ENCODE peak calls at places on chromosomes 7 and 10, in eight cellular contexts. One of them, this sample, is unnamed.

GRCh38 chr10:31927597-31928530 is 767 bp downstream of the ARHGAP12 start:
- DNase-seq in Panc1: no peak
- DNase-seq in upper lobe of left lung: peak; percentile 90
- DNase-seq in sigmoid colon: peak; percentile 77
- DNase-seq in GM23338: peak; percentile 79
- DNase-seq in prostate gland: peak; percentile 42
- DNase-seq in breast epithelium: peak; percentile 35
- DNase-seq in spleen: peak; percentile 92
- DNase-seq in this sample: peak; percentile 81

GRCh38 chr10:3780766-3781457 is 4.1 kb downstream of the KLF6 start:
- DNase-seq in Panc1: no peak
- DNase-seq in upper lobe of left lung: peak; percentile 78
- DNase-seq in sigmoid colon: peak; percentile 64
- DNase-seq in GM23338: no peak
- DNase-seq in prostate gland: no peak
- DNase-seq in breast epithelium: no peak
- DNase-seq in spleen: peak; percentile 83
- DNase-seq in this sample: no peak

GRCh38 chr10:131093346-131093745 is 218.2 kb downstream of the TCERG1L start:
- DNase-seq in Panc1: no peak
- DNase-seq in upper lobe of left lung: no peak
- DNase-seq in sigmoid colon: no peak
- DNase-seq in GM23338: no peak
- DNase-seq in prostate gland: no peak
- DNase-seq in breast epithelium: no peak
- DNase-seq in spleen: peak; percentile 75
- DNase-seq in this sample: no peak

GRCh38 chr7:139591550-139592195 is 68.2 kb downstream of the CLEC2L start:
- DNase-seq in Panc1: no peak
- DNase-seq in upper lobe of left lung: no peak
- DNase-seq in sigmoid colon: no peak
- DNase-seq in GM23338: no peak
- DNase-seq in prostate gland: no peak
- DNase-seq in breast epithelium: no peak
- DNase-seq in spleen: no peak
- DNase-seq in this sample: no peak

GRCh38 chr7:100794741-100795140 is 32.6 kb downstream of the EPHB4 start:
- DNase-seq in Panc1: no peak
- DNase-seq in upper lobe of left lung: no peak
- DNase-seq in sigmoid colon: no peak
- DNase-seq in GM23338: no peak
- DNase-seq in prostate gland: no peak
- DNase-seq in breast epithelium: no peak
- DNase-seq in spleen: no peak
- DNase-seq in this sample: no peak

GRCh38 chr10:95569368-95569767 is 8.2 kb upstream of the SORBS1 start:
- DNase-seq in Panc1: no peak
- DNase-seq in upper lobe of left lung: no peak
- DNase-seq in sigmoid colon: no peak
- DNase-seq in GM23338: no peak
- DNase-seq in prostate gland: no peak
- DNase-seq in breast epithelium: no peak
- DNase-seq in spleen: no peak
- DNase-seq in this sample: no peak

GRCh38 chr7:47100815-47101435 is 481.0 kb downstream of the TNS3 start:
- DNase-seq in Panc1: peak; percentile 5
- DNase-seq in upper lobe of left lung: no peak
- DNase-seq in sigmoid colon: no peak
- DNase-seq in GM23338: peak; percentile 83
- DNase-seq in prostate gland: no peak
- DNase-seq in breast epithelium: no peak
- DNase-seq in spleen: no peak
- DNase-seq in this sample: no peak

GRCh38 chr10:123883921-123884320 is 7.7 kb downstream of the CPXM2 start:
- DNase-seq in Panc1: no peak
- DNase-seq in upper lobe of left lung: no peak
- DNase-seq in sigmoid colon: no peak
- DNase-seq in GM23338: no peak
- DNase-seq in prostate gland: no peak
- DNase-seq in breast epithelium: no peak
- DNase-seq in spleen: no peak
- DNase-seq in this sample: no peak

GRCh38 chr7:77606561-77606960 is 69.5 kb downstream of the PTPN12 start:
- DNase-seq in Panc1: no peak
- DNase-seq in upper lobe of left lung: no peak
- DNase-seq in sigmoid colon: no peak
- DNase-seq in GM23338: no peak
- DNase-seq in prostate gland: no peak
- DNase-seq in breast epithelium: no peak
- DNase-seq in spleen: no peak
- DNase-seq in this sample: no peak

GRCh38 chr7:32378991-32379390 is 111.2 kb downstream of the LSM5 start:
- DNase-seq in Panc1: no peak
- DNase-seq in upper lobe of left lung: no peak
- DNase-seq in sigmoid colon: no peak
- DNase-seq in GM23338: peak; percentile 17
- DNase-seq in prostate gland: no peak
- DNase-seq in breast epithelium: no peak
- DNase-seq in spleen: no peak
- DNase-seq in this sample: no peak

GRCh38 chr10:94546058-94546595 is 539 bp downstream of the HELLS start:
- DNase-seq in Panc1: peak; percentile 25
- DNase-seq in upper lobe of left lung: no peak
- DNase-seq in sigmoid colon: no peak
- DNase-seq in GM23338: no peak
- DNase-seq in prostate gland: no peak
- DNase-seq in breast epithelium: no peak
- DNase-seq in spleen: no peak
- DNase-seq in this sample: no peak

GRCh38 chr10:114905450-114905849 is 32.5 kb upstream of the TRUB1 start:
- DNase-seq in Panc1: no peak
- DNase-seq in upper lobe of left lung: no peak
- DNase-seq in sigmoid colon: no peak
- DNase-seq in GM23338: no peak
- DNase-seq in prostate gland: no peak
- DNase-seq in breast epithelium: no peak
- DNase-seq in spleen: no peak
- DNase-seq in this sample: no peak

GRCh38 chr7:99644436-99644835 is 27.7 kb downstream of the ZSCAN25 start:
- DNase-seq in Panc1: no peak
- DNase-seq in upper lobe of left lung: no peak
- DNase-seq in sigmoid colon: no peak
- DNase-seq in GM23338: no peak
- DNase-seq in prostate gland: no peak
- DNase-seq in breast epithelium: no peak
- DNase-seq in spleen: no peak
- DNase-seq in this sample: no peak

GRCh38 chr7:46006723-46007122 is 85.7 kb upstream of the IGFBP3 start:
- DNase-seq in Panc1: no peak
- DNase-seq in upper lobe of left lung: no peak
- DNase-seq in sigmoid colon: no peak
- DNase-seq in GM23338: no peak
- DNase-seq in prostate gland: no peak
- DNase-seq in breast epithelium: no peak
- DNase-seq in spleen: no peak
- DNase-seq in this sample: no peak

GRCh38 chr7:46006212-46006611 is 85.1 kb upstream of the IGFBP3 start:
- DNase-seq in Panc1: no peak
- DNase-seq in upper lobe of left lung: no peak
- DNase-seq in sigmoid colon: no peak
- DNase-seq in GM23338: no peak
- DNase-seq in prostate gland: no peak
- DNase-seq in breast epithelium: no peak
- DNase-seq in spleen: no peak
- DNase-seq in this sample: no peak

GRCh38 chr7:46007194-46007593 is 86.1 kb upstream of the IGFBP3 start:
- DNase-seq in Panc1: no peak
- DNase-seq in upper lobe of left lung: no peak
- DNase-seq in sigmoid colon: no peak
- DNase-seq in GM23338: no peak
- DNase-seq in prostate gland: no peak
- DNase-seq in breast epithelium: no peak
- DNase-seq in spleen: no peak
- DNase-seq in this sample: no peak

GRCh38 chr7:46011059-46011458 is 90.0 kb upstream of the IGFBP3 start:
- DNase-seq in Panc1: no peak
- DNase-seq in upper lobe of left lung: no peak
- DNase-seq in sigmoid colon: no peak
- DNase-seq in GM23338: peak; percentile 17
- DNase-seq in prostate gland: no peak
- DNase-seq in breast epithelium: no peak
- DNase-seq in spleen: no peak
- DNase-seq in this sample: no peak

GRCh38 chr7:46007990-46008643 is 87.0 kb upstream of the IGFBP3 start:
- DNase-seq in Panc1: no peak
- DNase-seq in upper lobe of left lung: no peak
- DNase-seq in sigmoid colon: no peak
- DNase-seq in GM23338: no peak
- DNase-seq in prostate gland: no peak
- DNase-seq in breast epithelium: no peak
- DNase-seq in spleen: no peak
- DNase-seq in this sample: no peak
- H3K27ac ChIP-seq in Panc1: no peak overlapping the region
- H3K27ac ChIP-seq in upper lobe of left lung: no peak overlapping the region
- H3K27ac ChIP-seq in sigmoid colon: no peak overlapping the region
- H3K27ac ChIP-seq in GM23338: no peak overlapping the region
- H3K27ac ChIP-seq in prostate gland: no peak overlapping the region
- H3K27ac ChIP-seq in breast epithelium: peak overlapping the region; percentile 48
- H3K27ac ChIP-seq in spleen: no peak overlapping the region
- H3K27ac ChIP-seq in this sample: peak overlapping the region; percentile 52

GRCh38 chr10:1514641-1515040 is 222.7 kb downstream of the ADARB2 start:
- DNase-seq in Panc1: no peak
- DNase-seq in upper lobe of left lung: no peak
- DNase-seq in sigmoid colon: no peak
- DNase-seq in GM23338: no peak
- DNase-seq in prostate gland: no peak
- DNase-seq in breast epithelium: no peak
- DNase-seq in spleen: no peak
- DNase-seq in this sample: no peak
- H3K36me3 ChIP-seq in Panc1: no peaks in the 10 kb centered on the region
- H3K36me3 ChIP-seq in upper lobe of left lung: no peaks in the 10 kb centered on the region
- H3K36me3 ChIP-seq in sigmoid colon: no peaks in the 10 kb centered on the region
- H3K36me3 ChIP-seq in GM23338: no peaks in the 10 kb centered on the region
- H3K36me3 ChIP-seq in prostate gland: no peaks in the 10 kb centered on the region
- H3K36me3 ChIP-seq in breast epithelium: no peaks in the 10 kb centered on the region
- H3K36me3 ChIP-seq in spleen: no peaks in the 10 kb centered on the region
- H3K36me3 ChIP-seq in this sample: no peaks in the 10 kb centered on the region

DNA sequence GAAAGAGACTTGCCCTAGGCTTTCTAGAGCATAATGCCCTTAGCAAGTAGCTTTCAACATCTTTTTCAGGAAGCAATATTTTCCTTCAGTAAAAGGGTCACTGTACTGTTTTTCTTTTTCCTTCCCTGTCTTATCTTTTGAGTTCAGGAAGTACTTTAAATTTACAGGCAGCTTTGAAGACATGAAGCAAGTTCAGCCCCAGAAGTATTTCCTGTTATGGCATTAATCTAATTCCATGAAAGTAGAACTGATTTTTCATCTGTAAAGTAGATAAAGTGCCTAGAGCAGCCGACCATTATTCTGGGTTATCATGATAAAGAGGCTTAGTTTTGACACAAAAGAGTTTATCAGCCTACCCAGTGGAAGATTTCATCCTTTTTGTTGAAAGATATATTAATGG is 288.2 kb downstream of the ADK start:
- DNase-seq in Panc1: no peak
- DNase-seq in upper lobe of left lung: no peak
- DNase-seq in sigmoid colon: no peak
- DNase-seq in GM23338: no peak
- DNase-seq in prostate gland: no peak
- DNase-seq in breast epithelium: no peak
- DNase-seq in spleen: no peak
- DNase-seq in this sample: no peak
- TF ChIP-seq POLR2AphosphoS5 in Panc1: no peak
- TF ChIP-seq POLR2AphosphoS5 in upper lobe of left lung: no peak
- TF ChIP-seq POLR2AphosphoS5 in sigmoid colon: no peak
- TF ChIP-seq POLR2AphosphoS5 in GM23338: no peak
- TF ChIP-seq POLR2AphosphoS5 in prostate gland: no peak
- TF ChIP-seq POLR2AphosphoS5 in breast epithelium: no peak
- TF ChIP-seq POLR2AphosphoS5 in spleen: no peak
- TF ChIP-seq POLR2AphosphoS5 in this sample: no peak

GRCh38 chr10:13091816-13092215 is 8.1 kb upstream of the OPTN start:
- DNase-seq in Panc1: no peak
- DNase-seq in upper lobe of left lung: no peak
- DNase-seq in sigmoid colon: no peak
- DNase-seq in GM23338: no peak
- DNase-seq in prostate gland: no peak
- DNase-seq in breast epithelium: no peak
- DNase-seq in spleen: no peak
- DNase-seq in this sample: no peak
- H3K27ac ChIP-seq in Panc1: no peak overlapping the region
- H3K27ac ChIP-seq in upper lobe of left lung: no peak overlapping the region
- H3K27ac ChIP-seq in sigmoid colon: no peak overlapping the region
- H3K27ac ChIP-seq in GM23338: no peak overlapping the region
- H3K27ac ChIP-seq in prostate gland: no peak overlapping the region
- H3K27ac ChIP-seq in breast epithelium: no peak overlapping the region
- H3K27ac ChIP-seq in spleen: no peak overlapping the region
- H3K27ac ChIP-seq in this sample: no peak overlapping the region